ENCODE peak calls at places on chromosomes 16 and 17, in eight cellular contexts. One of them, this sample, is unnamed.

GRCh38 chr17:7561589-7562207 is at the start of gene SENP3:
- DNase-seq in GM12878: no peak
- DNase-seq in GM23338: peak; percentile 94
- DNase-seq in MM.1S: peak; percentile 91
- DNase-seq in HCT116: peak; percentile 73
- DNase-seq in neural progenitor cell: peak; percentile 97
- DNase-seq in fibroblast of lung: peak; percentile 85
- DNase-seq in HepG2: peak; percentile 77
- DNase-seq in this sample: no peak

GRCh38 chr17:5809580-5810188 is 225.4 kb upstream of the NLRP1 start:
- DNase-seq in GM23338: peak; percentile 31
- DNase-seq in GM12878: no peak
- DNase-seq in MM.1S: no peak
- DNase-seq in HepG2: no peak
- DNase-seq in fibroblast of lung: no peak
- DNase-seq in neural progenitor cell: peak; percentile 36
- DNase-seq in HCT116: no peak
- DNase-seq in this sample: no peak

GRCh38 chr16:54473201-54473993 is 186.8 kb upstream of the IRX3 start:
- DNase-seq in fibroblast of lung: no peak
- DNase-seq in HCT116: no peak
- DNase-seq in GM23338: no peak
- DNase-seq in GM12878: no peak
- DNase-seq in HepG2: no peak
- DNase-seq in neural progenitor cell: no peak
- DNase-seq in MM.1S: no peak
- DNase-seq in this sample: no peak

GRCh38 chr16:48335961-48336360 is 49.3 kb downstream of the SIAH1 start:
- DNase-seq in GM12878: no peak
- DNase-seq in MM.1S: no peak
- DNase-seq in HepG2: no peak
- DNase-seq in GM23338: peak; percentile 29
- DNase-seq in neural progenitor cell: no peak
- DNase-seq in fibroblast of lung: peak; percentile 82
- DNase-seq in HCT116: no peak
- DNase-seq in this sample: no peak

GRCh38 chr17:46138470-46138869 is 54.8 kb downstream of the KANSL1 start:
- DNase-seq in GM23338: no peak
- DNase-seq in fibroblast of lung: no peak
- DNase-seq in GM12878: no peak
- DNase-seq in HCT116: no peak
- DNase-seq in neural progenitor cell: no peak
- DNase-seq in MM.1S: no peak
- DNase-seq in HepG2: peak; percentile 27
- DNase-seq in this sample: no peak

GRCh38 chr17:29176500-29177351 is 3.5 kb downstream of the MYO18A start:
- DNase-seq in MM.1S: peak; percentile 88
- DNase-seq in GM23338: peak; percentile 80
- DNase-seq in GM12878: no peak
- DNase-seq in HCT116: no peak
- DNase-seq in neural progenitor cell: peak; percentile 74
- DNase-seq in fibroblast of lung: peak; percentile 44
- DNase-seq in HepG2: peak; percentile 69
- DNase-seq in this sample: no peak

GRCh38 chr16:78277374-78277773 is 177.9 kb downstream of the WWOX start:
- DNase-seq in MM.1S: no peak
- DNase-seq in fibroblast of lung: no peak
- DNase-seq in GM12878: no peak
- DNase-seq in neural progenitor cell: peak; percentile 18
- DNase-seq in GM23338: peak; percentile 52
- DNase-seq in HCT116: no peak
- DNase-seq in HepG2: no peak
- DNase-seq in this sample: no peak

GRCh38 chr16:68426355-68426652 is 22.0 kb downstream of the SMPD3 start:
- DNase-seq in fibroblast of lung: peak; percentile 7
- DNase-seq in GM12878: no peak
- DNase-seq in GM23338: no peak
- DNase-seq in HCT116: no peak
- DNase-seq in HepG2: no peak
- DNase-seq in MM.1S: no peak
- DNase-seq in neural progenitor cell: no peak
- DNase-seq in this sample: no peak

GRCh38 chr17:63774982-63775290 is 966 bp downstream of the DDX42 start:
- DNase-seq in MM.1S: peak; percentile 36
- DNase-seq in GM23338: peak; percentile 8
- DNase-seq in GM12878: no peak
- DNase-seq in neural progenitor cell: peak; percentile 9
- DNase-seq in HCT116: no peak
- DNase-seq in HepG2: no peak
- DNase-seq in fibroblast of lung: peak; percentile 12
- DNase-seq in this sample: no peak

GRCh38 chr17:64384253-64385186 is 6.1 kb downstream of the PECAM1 start:
- DNase-seq in neural progenitor cell: no peak
- DNase-seq in GM23338: no peak
- DNase-seq in fibroblast of lung: peak; percentile 92
- DNase-seq in HepG2: peak; percentile 49
- DNase-seq in HCT116: no peak
- DNase-seq in GM12878: no peak
- DNase-seq in MM.1S: no peak
- DNase-seq in this sample: no peak

GRCh38 chr17:47717845-47718621 is 15.0 kb upstream of the TBX21 start:
- DNase-seq in neural progenitor cell: no peak
- DNase-seq in GM12878: no peak
- DNase-seq in HCT116: no peak
- DNase-seq in fibroblast of lung: peak; percentile 54
- DNase-seq in GM23338: no peak
- DNase-seq in HepG2: no peak
- DNase-seq in MM.1S: no peak
- DNase-seq in this sample: no peak

GRCh38 chr16:19389246-19389645 is 28.4 kb upstream of the TMC5 start:
- DNase-seq in GM12878: peak; percentile 8
- DNase-seq in HepG2: peak; percentile 74
- DNase-seq in fibroblast of lung: peak; percentile 24
- DNase-seq in MM.1S: peak; percentile 68
- DNase-seq in neural progenitor cell: peak; percentile 73
- DNase-seq in GM23338: peak; percentile 89
- DNase-seq in HCT116: no peak
- DNase-seq in this sample: peak; percentile 17

GRCh38 chr17:82984751-82985435 is 94.5 kb upstream of the METRNL start:
- DNase-seq in HCT116: no peak
- DNase-seq in neural progenitor cell: no peak
- DNase-seq in GM12878: no peak
- DNase-seq in GM23338: no peak
- DNase-seq in HepG2: no peak
- DNase-seq in fibroblast of lung: peak; percentile 12
- DNase-seq in MM.1S: no peak
- DNase-seq in this sample: no peak

DNA sequence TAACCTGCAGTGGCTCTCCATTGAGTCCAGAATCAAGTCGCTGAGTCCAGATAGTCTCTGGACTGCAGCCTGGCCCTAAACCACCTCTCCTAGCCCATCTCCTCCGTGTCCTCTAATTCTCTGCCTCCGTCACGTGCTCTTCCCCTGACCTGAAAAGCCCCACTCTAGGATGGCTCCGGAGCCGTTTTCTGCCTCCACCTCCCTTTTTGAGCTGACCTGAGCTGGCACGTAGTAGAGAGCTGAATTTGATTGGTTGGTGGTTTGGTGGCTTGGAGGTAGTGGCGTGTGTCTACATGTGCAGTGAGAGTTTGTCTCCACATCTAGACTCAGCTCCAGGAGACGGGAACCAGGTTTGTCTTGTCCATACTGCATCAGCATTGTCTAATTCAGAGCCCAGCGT is 2.9 kb downstream of the SBK1 start:
- DNase-seq in neural progenitor cell: no peak
- DNase-seq in fibroblast of lung: no peak
- DNase-seq in GM23338: no peak
- DNase-seq in MM.1S: no peak
- DNase-seq in HCT116: no peak
- DNase-seq in HepG2: no peak
- DNase-seq in GM12878: no peak
- DNase-seq in this sample: no peak
- H3K4me3 ChIP-seq in neural progenitor cell: no peak overlapping the region
- H3K4me3 ChIP-seq in fibroblast of lung: no peak overlapping the region
- H3K4me3 ChIP-seq in GM23338: peak overlapping the region; percentile 100
- H3K4me3 ChIP-seq in MM.1S: no peak overlapping the region
- H3K4me3 ChIP-seq in HCT116: no peak overlapping the region
- H3K4me3 ChIP-seq in HepG2: no peak overlapping the region
- H3K4me3 ChIP-seq in GM12878: no peak overlapping the region
- H3K4me3 ChIP-seq in this sample: no peak overlapping the region

GRCh38 chr17:35052780-35053179 is 10.7 kb downstream of the RFFL start:
- DNase-seq in GM23338: no peak
- DNase-seq in MM.1S: no peak
- DNase-seq in HepG2: no peak
- DNase-seq in HCT116: no peak
- DNase-seq in GM12878: no peak
- DNase-seq in neural progenitor cell: no peak
- DNase-seq in fibroblast of lung: peak; percentile 45
- DNase-seq in this sample: no peak

GRCh38 chr17:35051183-35051578 is 12.3 kb downstream of the RFFL start:
- DNase-seq in GM23338: no peak
- DNase-seq in fibroblast of lung: no peak
- DNase-seq in GM12878: no peak
- DNase-seq in HCT116: no peak
- DNase-seq in HepG2: peak; percentile 81
- DNase-seq in MM.1S: peak; percentile 78
- DNase-seq in neural progenitor cell: no peak
- DNase-seq in this sample: no peak

GRCh38 chr17:35051579-35052239 is 11.8 kb downstream of the RFFL start:
- DNase-seq in fibroblast of lung: peak; percentile 74
- DNase-seq in GM23338: no peak
- DNase-seq in MM.1S: peak; percentile 33
- DNase-seq in HCT116: no peak
- DNase-seq in HepG2: peak; percentile 78
- DNase-seq in GM12878: no peak
- DNase-seq in neural progenitor cell: no peak
- DNase-seq in this sample: no peak

GRCh38 chr17:35052240-35052608 is 11.3 kb downstream of the RFFL start:
- DNase-seq in fibroblast of lung: peak; percentile 84
- DNase-seq in HCT116: no peak
- DNase-seq in GM23338: no peak
- DNase-seq in GM12878: no peak
- DNase-seq in MM.1S: no peak
- DNase-seq in neural progenitor cell: no peak
- DNase-seq in HepG2: no peak
- DNase-seq in this sample: no peak

DNA sequence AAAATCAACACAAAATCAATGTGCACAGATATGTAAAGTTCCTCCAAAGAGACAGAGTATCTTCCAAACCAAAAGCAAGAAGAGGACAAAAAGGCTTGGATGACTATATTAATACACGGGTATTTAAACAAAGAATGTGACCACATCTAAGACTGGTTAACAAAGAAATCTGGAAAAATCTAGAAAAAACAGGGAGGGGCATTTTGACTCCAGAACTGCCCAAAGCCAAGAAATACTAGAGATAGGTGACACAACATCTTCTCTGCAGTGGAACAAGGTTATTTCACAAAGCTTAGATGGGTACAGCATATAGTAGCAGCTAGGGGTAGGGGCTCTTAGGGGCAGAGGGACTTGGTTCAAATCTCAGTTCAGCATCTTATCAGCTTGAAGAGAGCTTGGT is 10.3 kb downstream of the RFFL start:
- DNase-seq in GM12878: no peak
- DNase-seq in fibroblast of lung: peak; percentile 7
- DNase-seq in HCT116: no peak
- DNase-seq in neural progenitor cell: no peak
- DNase-seq in GM23338: no peak
- DNase-seq in HepG2: no peak
- DNase-seq in MM.1S: no peak
- DNase-seq in this sample: no peak
- H3K4me1 ChIP-seq in GM12878: peaks cover 27% of the 10 kb centered on the region
- H3K4me1 ChIP-seq in fibroblast of lung: peaks cover 7% of the 10 kb centered on the region
- H3K4me1 ChIP-seq in HCT116: peaks cover 15% of the 10 kb centered on the region
- H3K4me1 ChIP-seq in neural progenitor cell: peaks cover 39% of the 10 kb centered on the region
- H3K4me1 ChIP-seq in GM23338: peaks cover 6% of the 10 kb centered on the region
- H3K4me1 ChIP-seq in HepG2: peaks cover 82% of the 10 kb centered on the region
- H3K4me1 ChIP-seq in MM.1S: peaks cover 29% of the 10 kb centered on the region
- H3K4me1 ChIP-seq in this sample: peaks cover 14% of the 10 kb centered on the region

GRCh38 chr16:3038896-3039295 is 2.2 kb upstream of the BICDL2 start:
- DNase-seq in GM23338: no peak
- DNase-seq in neural progenitor cell: no peak
- DNase-seq in GM12878: no peak
- DNase-seq in HepG2: no peak
- DNase-seq in MM.1S: no peak
- DNase-seq in fibroblast of lung: no peak
- DNase-seq in HCT116: no peak
- DNase-seq in this sample: no peak

GRCh38 chr16:3038256-3038655 is 1.5 kb upstream of the BICDL2 start:
- DNase-seq in HCT116: no peak
- DNase-seq in MM.1S: no peak
- DNase-seq in GM23338: peak; percentile 89
- DNase-seq in GM12878: no peak
- DNase-seq in HepG2: peak; percentile 33
- DNase-seq in neural progenitor cell: no peak
- DNase-seq in fibroblast of lung: no peak
- DNase-seq in this sample: no peak

GRCh38 chr16:3036726-3037315 is at the start of gene BICDL2:
- DNase-seq in GM12878: no peak
- DNase-seq in HCT116: no peak
- DNase-seq in neural progenitor cell: no peak
- DNase-seq in GM23338: peak; percentile 93
- DNase-seq in MM.1S: no peak
- DNase-seq in fibroblast of lung: no peak
- DNase-seq in HepG2: no peak
- DNase-seq in this sample: no peak

GRCh38 chr16:3035289-3035971 is 1.3 kb downstream of the BICDL2 start:
- DNase-seq in HepG2: no peak
- DNase-seq in GM23338: no peak
- DNase-seq in neural progenitor cell: no peak
- DNase-seq in fibroblast of lung: no peak
- DNase-seq in MM.1S: no peak
- DNase-seq in HCT116: no peak
- DNase-seq in GM12878: no peak
- DNase-seq in this sample: no peak

GRCh38 chr16:3035972-3036725 is 595 bp downstream of the BICDL2 start:
- DNase-seq in fibroblast of lung: no peak
- DNase-seq in GM23338: peak; percentile 62
- DNase-seq in HepG2: no peak
- DNase-seq in GM12878: no peak
- DNase-seq in HCT116: no peak
- DNase-seq in MM.1S: no peak
- DNase-seq in neural progenitor cell: no peak
- DNase-seq in this sample: no peak
- TF ChIP-seq EZH2 in fibroblast of lung: peak; percentile 83
- TF ChIP-seq EZH2 in GM23338: no peak
- TF ChIP-seq EZH2 in HepG2: peak; percentile 60
- TF ChIP-seq EZH2 in GM12878: no peak
- TF ChIP-seq EZH2 in HCT116: no peak
- TF ChIP-seq EZH2 in MM.1S: peak; percentile 78
- TF ChIP-seq EZH2 in neural progenitor cell: no peak
- TF ChIP-seq EZH2 in this sample: no peak

DNA sequence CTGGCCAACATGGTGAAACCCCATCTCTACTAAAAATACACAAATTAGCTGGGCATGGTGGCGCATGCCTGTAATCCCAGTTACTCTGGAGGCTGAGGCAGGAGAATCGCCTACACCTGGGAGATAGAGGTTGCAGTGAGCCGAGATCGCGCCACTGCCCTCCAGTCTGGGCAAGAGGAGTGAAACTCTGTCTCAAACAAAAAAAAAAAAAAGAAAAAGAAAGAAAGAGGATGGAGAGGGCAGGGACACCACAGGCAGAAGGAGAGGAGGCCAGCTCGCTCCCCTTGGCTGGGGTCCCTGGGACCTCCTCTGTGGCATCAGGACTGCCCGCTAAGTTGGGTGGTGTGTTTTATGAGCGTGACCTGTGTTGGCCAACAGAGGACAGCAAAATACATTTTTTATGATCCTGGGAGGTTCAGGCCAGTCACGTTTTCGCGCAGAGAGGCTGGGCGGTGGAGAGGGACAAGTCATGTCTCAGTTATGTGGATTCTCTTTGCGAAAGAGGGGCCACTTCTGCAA is 229.6 kb downstream of the MRTFB start:
- DNase-seq in HCT116: peak; percentile 71
- DNase-seq in GM23338: peak; percentile 70
- DNase-seq in HepG2: peak; percentile 88
- DNase-seq in fibroblast of lung: peak; percentile 82
- DNase-seq in MM.1S: peak; percentile 86
- DNase-seq in GM12878: no peak
- DNase-seq in neural progenitor cell: peak; percentile 62
- DNase-seq in this sample: no peak
- H3K4me3 ChIP-seq in HCT116: peak overlapping the region; percentile 55
- H3K4me3 ChIP-seq in GM23338: peak overlapping the region; percentile 69
- H3K4me3 ChIP-seq in HepG2: peak overlapping the region; percentile 90
- H3K4me3 ChIP-seq in fibroblast of lung: no peak overlapping the region
- H3K4me3 ChIP-seq in MM.1S: peak overlapping the region; percentile 62
- H3K4me3 ChIP-seq in GM12878: peak overlapping the region; percentile 78
- H3K4me3 ChIP-seq in neural progenitor cell: peak overlapping the region; percentile 100
- H3K4me3 ChIP-seq in this sample: no peak overlapping the region